ENCODE peak calls at places on chromosomes 3 and 15, in eight cellular contexts. V, Y, P, N, W, R, F and I are unnamed samples.

GRCh38 chr3:183324083-183324482 is 71.0 kb downstream of the B3GNT5 start:
- DNase-seq in V (no peak), Y (no peak), P (no peak), N (peak), W (no peak), R (no peak), F (no peak), I (no peak)

GRCh38 chr3:188270423-188270972 is 116.5 kb downstream of the LPP start:
- DNase-seq in V (no peak), Y (no peak), P (no peak), N (peak), W (peak), R (peak), F (peak), I (peak)

GRCh38 chr3:9862391-9863235 is 17.4 kb downstream of the CIDEC start:
- DNase-seq in V (peak), Y (peak), P (no peak), N (no peak), W (no peak), R (no peak), F (peak), I (no peak)

GRCh38 chr3:157081681-157082210 is 78.2 kb downstream of the CCNL1 start:
- DNase-seq in V (peak), Y (no peak), P (peak), N (peak), W (peak), R (peak), F (peak), I (peak)

GRCh38 chr3:198028718-198029117 is 68.7 kb downstream of the LMLN start:
- DNase-seq in V (no peak), Y (no peak), P (no peak), N (no peak), W (no peak), R (no peak), F (peak), I (no peak)

GRCh38 chr15:69887553-69887952 is 210.2 kb downstream of the TLE3 start:
- DNase-seq in V (no peak), Y (no peak), P (no peak), N (no peak), W (no peak), R (no peak), F (no peak), I (no peak)

GRCh38 chr3:11140054-11140712 is 14.1 kb upstream of the HRH1 start:
- DNase-seq in V (no peak), Y (peak), P (no peak), N (peak), W (no peak), R (peak), F (no peak), I (no peak)

GRCh38 chr15:72136170-72137051 is 18.2 kb downstream of the SENP8 start:
- DNase-seq in V (no peak), Y (no peak), P (no peak), N (no peak), W (no peak), R (no peak), F (no peak), I (no peak)

GRCh38 chr3:188149587-188149986 is 4.4 kb upstream of the LPP start:
- DNase-seq in V (no peak), Y (no peak), P (no peak), N (no peak), W (no peak), R (no peak), F (no peak), I (no peak)